ENCODE peak calls at places on chromosomes 3 and 15, in ten cellular contexts. One of them, this sample, is unnamed.

GRCh38 chr3:127064391-127065137 is 81.6 kb downstream of the PLXNA1 start:
- DNase-seq in AG20443: peak; percentile 80
- DNase-seq in non-pigmented ciliary epithelial cell: no peak
- DNase-seq in head of caudate nucleus: no peak
- DNase-seq in activated T-helper 2 cell treated with anti-CD3 and anti-CD28 coated beads, Interferon-gamma antibody, Interleukin-2, Interleukin-4, amounts not matched to agents 10 μg/mL and 5 μg/mL and 100 μg/mL, durations not matched to agents 14 hours and 24 hours and 36 hours: no peak
- DNase-seq in NCI-H526: no peak
- DNase-seq in IMR-90: peak; percentile 54
- DNase-seq in GM13977: no peak
- DNase-seq in Karpas-422: no peak
- DNase-seq in activated gamma-delta T cell treated with Interleukin-2 at 50 U/mL for 16 hours: no peak
- DNase-seq in this sample: no peak

GRCh38 chr3:16319307-16319706 is 54.3 kb downstream of the OXNAD1 start:
- DNase-seq in AG20443: no peak
- DNase-seq in non-pigmented ciliary epithelial cell: no peak
- DNase-seq in head of caudate nucleus: no peak
- DNase-seq in activated T-helper 2 cell treated with anti-CD3 and anti-CD28 coated beads, Interferon-gamma antibody, Interleukin-2, Interleukin-4, amounts not matched to agents 10 μg/mL and 5 μg/mL and 100 μg/mL, durations not matched to agents 14 hours and 24 hours and 36 hours: peak; percentile 72
- DNase-seq in NCI-H526: peak; percentile 12
- DNase-seq in IMR-90: no peak
- DNase-seq in GM13977: peak; percentile 40
- DNase-seq in Karpas-422: peak; percentile 79
- DNase-seq in activated gamma-delta T cell treated with Interleukin-2 at 50 U/mL for 16 hours: peak; percentile 78
- DNase-seq in this sample: peak; percentile 38

GRCh38 chr3:187367561-187368103 is 553 bp upstream of the RTP4 start:
- DNase-seq in AG20443: no peak
- DNase-seq in non-pigmented ciliary epithelial cell: no peak
- DNase-seq in head of caudate nucleus: peak; percentile 24
- DNase-seq in activated T-helper 2 cell treated with anti-CD3 and anti-CD28 coated beads, Interferon-gamma antibody, Interleukin-2, Interleukin-4, amounts not matched to agents 10 μg/mL and 5 μg/mL and 100 μg/mL, durations not matched to agents 14 hours and 24 hours and 36 hours: no peak
- DNase-seq in NCI-H526: no peak
- DNase-seq in IMR-90: no peak
- DNase-seq in GM13977: no peak
- DNase-seq in Karpas-422: no peak
- DNase-seq in activated gamma-delta T cell treated with Interleukin-2 at 50 U/mL for 16 hours: no peak
- DNase-seq in this sample: no peak

GRCh38 chr15:50135123-50135541 is 16.1 kb upstream of the ATP8B4 start:
- DNase-seq in AG20443: no peak
- DNase-seq in non-pigmented ciliary epithelial cell: no peak
- DNase-seq in head of caudate nucleus: no peak
- DNase-seq in activated T-helper 2 cell treated with anti-CD3 and anti-CD28 coated beads, Interferon-gamma antibody, Interleukin-2, Interleukin-4, amounts not matched to agents 10 μg/mL and 5 μg/mL and 100 μg/mL, durations not matched to agents 14 hours and 24 hours and 36 hours: peak; percentile 63
- DNase-seq in NCI-H526: no peak
- DNase-seq in IMR-90: peak; percentile 10
- DNase-seq in GM13977: no peak
- DNase-seq in Karpas-422: no peak
- DNase-seq in activated gamma-delta T cell treated with Interleukin-2 at 50 U/mL for 16 hours: no peak
- DNase-seq in this sample: no peak

GRCh38 chr15:42502472-42502871 is 7.0 kb downstream of the SNAP23 start:
- DNase-seq in AG20443: no peak
- DNase-seq in non-pigmented ciliary epithelial cell: no peak
- DNase-seq in head of caudate nucleus: no peak
- DNase-seq in activated T-helper 2 cell treated with anti-CD3 and anti-CD28 coated beads, Interferon-gamma antibody, Interleukin-2, Interleukin-4, amounts not matched to agents 10 μg/mL and 5 μg/mL and 100 μg/mL, durations not matched to agents 14 hours and 24 hours and 36 hours: no peak
- DNase-seq in NCI-H526: no peak
- DNase-seq in IMR-90: no peak
- DNase-seq in GM13977: no peak
- DNase-seq in Karpas-422: no peak
- DNase-seq in activated gamma-delta T cell treated with Interleukin-2 at 50 U/mL for 16 hours: no peak
- DNase-seq in this sample: no peak

GRCh38 chr3:126113733-126114132 is 29.8 kb upstream of the SLC41A3 start:
- DNase-seq in AG20443: peak; percentile 52
- DNase-seq in non-pigmented ciliary epithelial cell: no peak
- DNase-seq in head of caudate nucleus: no peak
- DNase-seq in activated T-helper 2 cell treated with anti-CD3 and anti-CD28 coated beads, Interferon-gamma antibody, Interleukin-2, Interleukin-4, amounts not matched to agents 10 μg/mL and 5 μg/mL and 100 μg/mL, durations not matched to agents 14 hours and 24 hours and 36 hours: no peak
- DNase-seq in NCI-H526: peak; percentile 44
- DNase-seq in IMR-90: no peak
- DNase-seq in GM13977: no peak
- DNase-seq in Karpas-422: peak; percentile 62
- DNase-seq in activated gamma-delta T cell treated with Interleukin-2 at 50 U/mL for 16 hours: no peak
- DNase-seq in this sample: no peak

GRCh38 chr15:96067677-96068076 is 262.8 kb upstream of the NR2F2 start:
- DNase-seq in AG20443: no peak
- DNase-seq in non-pigmented ciliary epithelial cell: no peak
- DNase-seq in head of caudate nucleus: no peak
- DNase-seq in activated T-helper 2 cell treated with anti-CD3 and anti-CD28 coated beads, Interferon-gamma antibody, Interleukin-2, Interleukin-4, amounts not matched to agents 10 μg/mL and 5 μg/mL and 100 μg/mL, durations not matched to agents 14 hours and 24 hours and 36 hours: no peak
- DNase-seq in NCI-H526: no peak
- DNase-seq in IMR-90: no peak
- DNase-seq in GM13977: no peak
- DNase-seq in Karpas-422: no peak
- DNase-seq in activated gamma-delta T cell treated with Interleukin-2 at 50 U/mL for 16 hours: no peak
- DNase-seq in this sample: no peak

GRCh38 chr15:71747128-71748083 is 62.9 kb upstream of the NR2E3 start:
- DNase-seq in AG20443: peak; percentile 64
- DNase-seq in non-pigmented ciliary epithelial cell: peak; percentile 69
- DNase-seq in head of caudate nucleus: no peak
- DNase-seq in activated T-helper 2 cell treated with anti-CD3 and anti-CD28 coated beads, Interferon-gamma antibody, Interleukin-2, Interleukin-4, amounts not matched to agents 10 μg/mL and 5 μg/mL and 100 μg/mL, durations not matched to agents 14 hours and 24 hours and 36 hours: no peak
- DNase-seq in NCI-H526: no peak
- DNase-seq in IMR-90: peak; percentile 84
- DNase-seq in GM13977: no peak
- DNase-seq in Karpas-422: no peak
- DNase-seq in activated gamma-delta T cell treated with Interleukin-2 at 50 U/mL for 16 hours: no peak
- DNase-seq in this sample: no peak

GRCh38 chr3:151327571-151328198 is 1.7 kb downstream of the P2RY13 start:
- DNase-seq in AG20443: peak; percentile 37
- DNase-seq in non-pigmented ciliary epithelial cell: no peak
- DNase-seq in head of caudate nucleus: no peak
- DNase-seq in activated T-helper 2 cell treated with anti-CD3 and anti-CD28 coated beads, Interferon-gamma antibody, Interleukin-2, Interleukin-4, amounts not matched to agents 10 μg/mL and 5 μg/mL and 100 μg/mL, durations not matched to agents 14 hours and 24 hours and 36 hours: no peak
- DNase-seq in NCI-H526: peak; percentile 36
- DNase-seq in IMR-90: peak; percentile 34
- DNase-seq in GM13977: peak; percentile 18
- DNase-seq in Karpas-422: peak; percentile 68
- DNase-seq in activated gamma-delta T cell treated with Interleukin-2 at 50 U/mL for 16 hours: no peak
- DNase-seq in this sample: no peak

GRCh38 chr3:155232605-155233004 is 60.9 kb downstream of the STRIT1 start:
- DNase-seq in AG20443: peak; percentile 88
- DNase-seq in non-pigmented ciliary epithelial cell: peak; percentile 73
- DNase-seq in head of caudate nucleus: no peak
- DNase-seq in activated T-helper 2 cell treated with anti-CD3 and anti-CD28 coated beads, Interferon-gamma antibody, Interleukin-2, Interleukin-4, amounts not matched to agents 10 μg/mL and 5 μg/mL and 100 μg/mL, durations not matched to agents 14 hours and 24 hours and 36 hours: no peak
- DNase-seq in NCI-H526: no peak
- DNase-seq in IMR-90: peak; percentile 92
- DNase-seq in GM13977: no peak
- DNase-seq in Karpas-422: no peak
- DNase-seq in activated gamma-delta T cell treated with Interleukin-2 at 50 U/mL for 16 hours: no peak
- DNase-seq in this sample: no peak

GRCh38 chr3:188309437-188310269 is 155.7 kb downstream of the LPP start:
- DNase-seq in AG20443: no peak
- DNase-seq in non-pigmented ciliary epithelial cell: no peak
- DNase-seq in head of caudate nucleus: no peak
- DNase-seq in activated T-helper 2 cell treated with anti-CD3 and anti-CD28 coated beads, Interferon-gamma antibody, Interleukin-2, Interleukin-4, amounts not matched to agents 10 μg/mL and 5 μg/mL and 100 μg/mL, durations not matched to agents 14 hours and 24 hours and 36 hours: peak; percentile 38
- DNase-seq in NCI-H526: no peak
- DNase-seq in IMR-90: no peak
- DNase-seq in GM13977: peak; percentile 50
- DNase-seq in Karpas-422: no peak
- DNase-seq in activated gamma-delta T cell treated with Interleukin-2 at 50 U/mL for 16 hours: no peak
- DNase-seq in this sample: no peak

GRCh38 chr3:189756651-189757078 is 125.5 kb downstream of the TP63 start:
- DNase-seq in AG20443: no peak
- DNase-seq in non-pigmented ciliary epithelial cell: no peak
- DNase-seq in head of caudate nucleus: no peak
- DNase-seq in activated T-helper 2 cell treated with anti-CD3 and anti-CD28 coated beads, Interferon-gamma antibody, Interleukin-2, Interleukin-4, amounts not matched to agents 10 μg/mL and 5 μg/mL and 100 μg/mL, durations not matched to agents 14 hours and 24 hours and 36 hours: no peak
- DNase-seq in NCI-H526: no peak
- DNase-seq in IMR-90: no peak
- DNase-seq in GM13977: no peak
- DNase-seq in Karpas-422: no peak
- DNase-seq in activated gamma-delta T cell treated with Interleukin-2 at 50 U/mL for 16 hours: no peak
- DNase-seq in this sample: no peak

GRCh38 chr3:46481636-46482035 is 16.1 kb upstream of the RTP3 start:
- DNase-seq in AG20443: no peak
- DNase-seq in non-pigmented ciliary epithelial cell: no peak
- DNase-seq in head of caudate nucleus: no peak
- DNase-seq in activated T-helper 2 cell treated with anti-CD3 and anti-CD28 coated beads, Interferon-gamma antibody, Interleukin-2, Interleukin-4, amounts not matched to agents 10 μg/mL and 5 μg/mL and 100 μg/mL, durations not matched to agents 14 hours and 24 hours and 36 hours: no peak
- DNase-seq in NCI-H526: no peak
- DNase-seq in IMR-90: no peak
- DNase-seq in GM13977: no peak
- DNase-seq in Karpas-422: no peak
- DNase-seq in activated gamma-delta T cell treated with Interleukin-2 at 50 U/mL for 16 hours: no peak
- DNase-seq in this sample: no peak

GRCh38 chr3:11136116-11136515 is 18.2 kb upstream of the HRH1 start:
- DNase-seq in AG20443: peak; percentile 43
- DNase-seq in non-pigmented ciliary epithelial cell: no peak
- DNase-seq in head of caudate nucleus: no peak
- DNase-seq in activated T-helper 2 cell treated with anti-CD3 and anti-CD28 coated beads, Interferon-gamma antibody, Interleukin-2, Interleukin-4, amounts not matched to agents 10 μg/mL and 5 μg/mL and 100 μg/mL, durations not matched to agents 14 hours and 24 hours and 36 hours: no peak
- DNase-seq in NCI-H526: no peak
- DNase-seq in IMR-90: peak; percentile 61
- DNase-seq in GM13977: no peak
- DNase-seq in Karpas-422: no peak
- DNase-seq in activated gamma-delta T cell treated with Interleukin-2 at 50 U/mL for 16 hours: no peak
- DNase-seq in this sample: no peak